ENCODE peak calls at places on chromosomes 2 and 18, in ten cellular contexts. F is right cardiac atrium; R is EL; M is HT-29; E is activated CD8-positive, alpha-beta memory T cell treated with anti-CD3 and anti-CD28 coated beads for 4 hours; I is cardiac septum; V is GM12865; D is GM04504; S is NCI-H1417; G is heart right ventricle. K is an unnamed sample.

GRCh38 chr2:186455613-186456012 is 30.4 kb upstream of the ZC3H15 start:
- DNase-seq in F (no peak), R (no peak), M (no peak), E (no peak), I (no peak), V (no peak), D (no peak), S (peak), G (no peak), K (no peak)

GRCh38 chr2:217103752-217104540 is 244.1 kb upstream of the TNP1 start:
- DNase-seq in F (no peak), R (peak), M (no peak), E (no peak), I (no peak), V (no peak), D (peak), S (no peak), G (no peak), K (no peak)

GRCh38 chr2:218897394-218898108 is 16.9 kb downstream of the WNT10A start:
- DNase-seq in F (no peak), R (no peak), M (peak), E (no peak), I (no peak), V (no peak), D (no peak), S (peak), G (no peak), K (no peak)

GRCh38 chr2:85129861-85130260 is 3.3 kb upstream of the TCF7L1 start:
- DNase-seq in F (no peak), R (no peak), M (no peak), E (no peak), I (no peak), V (no peak), D (no peak), S (no peak), G (no peak), K (no peak)

GRCh38 chr18:50277935-50278334 is 3.4 kb downstream of the MBD1 start:
- DNase-seq in F (no peak), R (peak), M (no peak), E (no peak), I (no peak), V (no peak), D (no peak), S (no peak), G (no peak), K (no peak)

GRCh38 chr18:57898506-57899124 is 95.5 kb upstream of the ATP8B1 start:
- DNase-seq in F (no peak), R (peak), M (no peak), E (no peak), I (no peak), V (no peak), D (peak), S (peak), G (no peak), K (no peak)

GRCh38 chr2:130996658-130997057 is 96.6 kb downstream of the FAM168B start:
- DNase-seq in F (no peak), R (no peak), M (no peak), E (no peak), I (no peak), V (no peak), D (no peak), S (no peak), G (no peak), K (no peak)

GRCh38 chr2:102604754-102605153 is 14.6 kb upstream of the SLC9A2 start:
- DNase-seq in F (no peak), R (no peak), M (no peak), E (no peak), I (no peak), V (peak), D (no peak), S (peak), G (no peak), K (no peak)

GRCh38 chr2:238936162-238937052 is 88.5 kb downstream of the TWIST2 start:
- DNase-seq in F (peak), R (no peak), M (no peak), E (no peak), I (no peak), V (no peak), D (no peak), S (no peak), G (no peak), K (no peak)

GRCh38 chr2:212032032-212032431 is 506.6 kb downstream of the ERBB4 start:
- DNase-seq in F (no peak), R (peak), M (no peak), E (no peak), I (no peak), V (no peak), D (no peak), S (no peak), G (no peak), K (no peak)

GRCh38 chr18:54950221-54950620 is 9.0 kb downstream of the CCDC68 start:
- DNase-seq in F (no peak), R (no peak), M (peak), E (no peak), I (no peak), V (no peak), D (no peak), S (peak), G (no peak), K (no peak)

GRCh38 chr2:216740557-216741222 is 45.3 kb upstream of the IGFBP5 start:
- DNase-seq in F (no peak), R (no peak), M (no peak), E (no peak), I (no peak), V (no peak), D (no peak), S (peak), G (peak), K (no peak)

GRCh38 chr2:108106746-108107145 is 120.4 kb downstream of the SLC5A7 start:
- DNase-seq in F (no peak), R (no peak), M (no peak), E (no peak), I (no peak), V (no peak), D (no peak), S (peak), G (no peak), K (no peak)

GRCh38 chr18:3463052-3463451 is 13.1 kb downstream of the TGIF1 start:
- DNase-seq in F (no peak), R (peak), M (peak), E (no peak), I (no peak), V (no peak), D (no peak), S (no peak), G (no peak), K (no peak)

GRCh38 chr2:33291278-33292013 is 185.0 kb upstream of the RASGRP3 start:
- DNase-seq in F (no peak), R (peak), M (peak), E (no peak), I (no peak), V (no peak), D (peak), S (peak), G (no peak), K (no peak)

GRCh38 chr2:42967959-42968674 is 175.7 kb upstream of the HAAO start:
- DNase-seq in F (peak), R (peak), M (no peak), E (no peak), I (peak), V (no peak), D (peak), S (no peak), G (peak), K (no peak)

GRCh38 chr2:76953733-76954347 is 568.3 kb downstream of the LRRTM4 start:
- DNase-seq in F (no peak), R (no peak), M (peak), E (no peak), I (no peak), V (peak), D (no peak), S (peak), G (peak), K (no peak)

GRCh38 chr2:221120643-221121042 is 451.5 kb downstream of the EPHA4 start:
- DNase-seq in F (no peak), R (no peak), M (no peak), E (no peak), I (no peak), V (no peak), D (no peak), S (no peak), G (no peak), K (no peak)

GRCh38 chr2:45166229-45166890 is 157.1 kb upstream of the SIX2 start:
- DNase-seq in F (no peak), R (no peak), M (no peak), E (no peak), I (no peak), V (no peak), D (no peak), S (peak), G (no peak), K (no peak)

GRCh38 chr2:63425606-63426005 is 162.7 kb downstream of the WDPCP start:
- DNase-seq in F (no peak), R (no peak), M (no peak), E (no peak), I (no peak), V (no peak), D (no peak), S (no peak), G (no peak), K (no peak)

GRCh38 chr2:202311823-202312388 is 46.3 kb downstream of the NOP58 start:
- DNase-seq in F (no peak), R (no peak), M (no peak), E (no peak), I (no peak), V (no peak), D (no peak), S (no peak), G (no peak), K (no peak)

GRCh38 chr2:50492452-50492851 is 539.5 kb downstream of the NRXN1 start:
- DNase-seq in F (no peak), R (peak), M (peak), E (no peak), I (no peak), V (peak), D (peak), S (peak), G (peak), K (no peak)

GRCh38 chr2:8986327-8986976 is 17.0 kb downstream of the MBOAT2 start:
- DNase-seq in F (no peak), R (no peak), M (peak), E (no peak), I (no peak), V (peak), D (no peak), S (no peak), G (no peak), K (no peak)

GRCh38 chr2:7924033-7924762 is 757.7 kb upstream of the ID2 start:
- DNase-seq in F (no peak), R (no peak), M (no peak), E (no peak), I (no peak), V (no peak), D (no peak), S (no peak), G (no peak), K (no peak)

GRCh38 chr18:25230658-25231326 is 121.2 kb downstream of the ZNF521 start:
- DNase-seq in F (peak), R (peak), M (no peak), E (no peak), I (peak), V (peak), D (peak), S (no peak), G (peak), K (no peak)

GRCh38 chr2:170873035-170873692 is 55.9 kb upstream of the GORASP2 start:
- DNase-seq in F (peak), R (peak), M (peak), E (peak), I (peak), V (peak), D (peak), S (peak), G (peak), K (peak)

GRCh38 chr2:224837066-224837465 is 120.9 kb upstream of the CCDC195 start:
- DNase-seq in F (no peak), R (no peak), M (no peak), E (no peak), I (no peak), V (no peak), D (no peak), S (no peak), G (no peak), K (no peak)

K was measured in naive thymus-derived CD4-positive, alpha-beta T cell.